ENCODE peak calls at places on chromosome 5, in ten cellular contexts. S is stimulated activated CD4-positive, alpha-beta T cell treated with anti-CD3 and anti-CD28 coated beads, Interleukin-15, amount 100 ng/mL, for 24 hours; G is HL-60; U is HT1080; D is tibial nerve; M is mucosa of descending colon; V is PC-3; T is NCI-H1417; B is SK-MEL-5; R is GM12892. L is an unnamed sample.

GRCh38 chr5:90056911-90057705 is 352.4 kb downstream of the CETN3 start:
- DNase-seq in S (no peak), G (no peak), U (no peak), D (no peak), M (no peak), V (no peak), T (no peak), B (no peak), R (no peak), L (no peak)

GRCh38 chr5:147391781-147392180 is 118.1 kb downstream of the DPYSL3 start:
- DNase-seq in S (no peak), G (peak; percentile 48), U (peak; percentile 77), D (no peak), M (peak; percentile 57), V (peak; percentile 77), T (peak; percentile 4), B (peak; percentile 86), R (no peak), L (peak; percentile 22)

GRCh38 chr5:149827086-149827485 is 97.0 kb downstream of the PPARGC1B start:
- DNase-seq in S (no peak), G (no peak), U (no peak), D (no peak), M (no peak), V (no peak), T (no peak), B (no peak), R (no peak), L (no peak)

GRCh38 chr5:43225649-43226245 is 33.7 kb downstream of the NIM1K start:
- DNase-seq in S (no peak), G (no peak), U (no peak), D (no peak), M (no peak), V (no peak), T (no peak), B (no peak), R (no peak), L (no peak)

GRCh38 chr5:116411101-116411571 is 163.5 kb downstream of the SEMA6A start:
- DNase-seq in S (no peak), G (no peak), U (no peak), D (no peak), M (peak; percentile 4), V (no peak), T (no peak), B (no peak), R (no peak), L (no peak)

GRCh38 chr5:135571210-135571609 is 7.6 kb downstream of the CXCL14 start:
- DNase-seq in S (no peak), G (no peak), U (no peak), D (no peak), M (no peak), V (no peak), T (no peak), B (no peak), R (no peak), L (no peak)

GRCh38 chr5:176637556-176637955 is 7.1 kb downstream of the EIF4E1B start:
- DNase-seq in S (no peak), G (no peak), U (no peak), D (no peak), M (no peak), V (no peak), T (no peak), B (no peak), R (no peak), L (no peak)

GRCh38 chr5:177389368-177390169 is 5.3 kb downstream of the SLC34A1 start:
- DNase-seq in S (peak; percentile 62), G (no peak), U (peak; percentile 92), D (no peak), M (peak; percentile 39), V (peak; percentile 89), T (no peak), B (peak; percentile 79), R (no peak), L (peak; percentile 35)

GRCh38 chr5:140420226-140420570 is 18.6 kb downstream of the ANKHD1 start:
- DNase-seq in S (no peak), G (no peak), U (no peak), D (no peak), M (no peak), V (no peak), T (no peak), B (no peak), R (no peak), L (no peak)

GRCh38 chr5:342501-343460 is 21.3 kb downstream of the AHRR start:
- DNase-seq in S (no peak), G (peak; percentile 87), U (no peak), D (no peak), M (no peak), V (no peak), T (no peak), B (no peak), R (no peak), L (no peak)

GRCh38 chr5:134247411-134247810 is 21.5 kb upstream of the PPP2CA start:
- DNase-seq in S (no peak), G (no peak), U (peak; percentile 92), D (no peak), M (no peak), V (peak; percentile 91), T (no peak), B (peak; percentile 28), R (no peak), L (no peak)

GRCh38 chr5:1462358-1462757 is 17.1 kb upstream of the SLC6A3 start:
- DNase-seq in S (no peak), G (no peak), U (no peak), D (no peak), M (no peak), V (no peak), T (peak; percentile 61), B (no peak), R (no peak), L (no peak)

GRCh38 chr5:14308384-14309154 is 165.4 kb downstream of the TRIO start:
- DNase-seq in S (no peak), G (no peak), U (no peak), D (no peak), M (no peak), V (no peak), T (no peak), B (no peak), R (no peak), L (no peak)